ENCODE peak calls at places on chromosome 17, in five cellular contexts. I is body of pancreas, P is right lobe of liver, E is IMR-90, G is stomach. L is an unnamed sample.

GRCh38 chr17:27224526-27225315 is 69.2 kb upstream of the WSB1 start:
- DNase-seq in I (no peak), P (no peak), E (no peak), G (no peak), L (peak; percentile 51)

GRCh38 chr17:66836063-66837005 is 1.4 kb downstream of the CACNG5 start:
- DNase-seq in I (no peak), P (no peak), E (no peak), G (no peak), L (no peak)

GRCh38 chr17:66776999-66777688 is 57.8 kb upstream of the CACNG5 start:
- DNase-seq in I (no peak), P (no peak), E (peak; percentile 34), G (no peak), L (no peak)

GRCh38 chr17:38703742-38704644 is 1.1 kb upstream of the MLLT6 start:
- DNase-seq in I (peak; percentile 94), P (peak; percentile 84), E (no peak), G (peak; percentile 95), L (peak; percentile 90)

GRCh38 chr17:16464001-16464640 is 27.9 kb downstream of the LRRC75A start:
- DNase-seq in I (peak; percentile 36), P (no peak), E (no peak), G (no peak), L (no peak)

GRCh38 chr17:51035436-51035835 is 85.2 kb downstream of the SPAG9 start:
- DNase-seq in I (no peak), P (no peak), E (peak; percentile 91), G (no peak), L (no peak)

GRCh38 chr17:77959926-77960521 is 1.5 kb downstream of the TNRC6C start:
- DNase-seq in I (no peak), P (no peak), E (peak; percentile 60), G (no peak), L (no peak)

GRCh38 chr17:32610027-32610650 is 123.3 kb downstream of the CDK5R1 start:
- DNase-seq in I (no peak), P (no peak), E (no peak), G (no peak), L (no peak)

GRCh38 chr17:9768381-9768934 is 22.9 kb downstream of the DHRS7C start:
- DNase-seq in I (no peak), P (no peak), E (peak; percentile 16), G (no peak), L (no peak)

GRCh38 chr17:50210249-50211225 is 9.1 kb upstream of the COL1A1 start:
- DNase-seq in I (peak; percentile 34), P (no peak), E (peak; percentile 99), G (no peak), L (no peak)

GRCh38 chr17:66675273-66675990 is 159.5 kb upstream of the CACNG5 start:
- DNase-seq in I (no peak), P (no peak), E (no peak), G (no peak), L (no peak)

GRCh38 chr17:67051155-67051538 is 6.8 kb downstream of the CACNG1 start:
- DNase-seq in I (no peak), P (no peak), E (no peak), G (no peak), L (peak; percentile 11)

GRCh38 chr17:50923611-50924010 is 57.5 kb upstream of the TOB1 start:
- DNase-seq in I (no peak), P (no peak), E (no peak), G (no peak), L (no peak)

GRCh38 chr17:73956595-73957465 is 246.6 kb upstream of the RPL38 start:
- DNase-seq in I (peak; percentile 89), P (peak; percentile 56), E (no peak), G (peak; percentile 59), L (peak; percentile 42)

GRCh38 chr17:27544350-27545131 is 86.4 kb upstream of the LGALS9 start:
- DNase-seq in I (no peak), P (no peak), E (peak; percentile 63), G (no peak), L (no peak)

GRCh38 chr17:38603786-38604478 is 1.8 kb downstream of the SRCIN1 start:
- DNase-seq in I (no peak), P (no peak), E (no peak), G (no peak), L (no peak)

DNA sequence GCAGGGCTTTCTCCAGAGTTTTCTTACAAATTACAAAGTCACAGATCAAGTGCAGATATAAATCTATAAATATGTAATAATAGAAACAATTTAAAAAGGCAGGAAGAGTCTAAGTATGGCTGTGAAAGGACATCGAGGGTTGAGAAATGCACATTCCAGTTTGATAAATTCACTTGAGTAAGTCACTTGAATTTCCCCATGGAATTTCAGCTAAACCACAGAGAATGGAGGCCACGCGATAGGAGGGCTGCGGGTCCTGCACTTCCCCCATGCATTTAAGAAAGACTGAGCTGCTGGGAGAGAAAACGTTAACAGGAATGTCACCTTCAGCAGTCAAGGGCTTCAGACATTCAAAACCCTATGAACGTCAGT is 6.1 kb upstream of the MXRA7 start:
- DNase-seq in I (no peak), P (no peak), E (peak; percentile 93), G (no peak), L (no peak)
- H3K27me3 ChIP-seq in I (no peaks in the 10 kb centered on the region), P (no peaks in the 10 kb centered on the region), E (no peaks in the 10 kb centered on the region), G (no peaks in the 10 kb centered on the region), L (no peaks in the 10 kb centered on the region)

GRCh38 chr17:15257316-15257925 is 7.7 kb downstream of the PMP22 start:
- DNase-seq in I (peak; percentile 83), P (peak; percentile 78), E (peak; percentile 72), G (peak; percentile 76), L (peak; percentile 46)
- TF ChIP-seq POLR2A in I (no peak), P (no peak), E (no peak), G (no peak), L (no peak)

GRCh38 chr17:70879389-70879788 is 710.1 kb downstream of the KCNJ2 start:
- DNase-seq in I (no peak), P (no peak), E (peak; percentile 38), G (no peak), L (no peak)

GRCh38 chr17:70881093-70881492 is 711.8 kb downstream of the KCNJ2 start:
- DNase-seq in I (no peak), P (no peak), E (no peak), G (no peak), L (no peak)

GRCh38 chr17:70886648-70887047 is 717.3 kb downstream of the KCNJ2 start:
- DNase-seq in I (no peak), P (no peak), E (no peak), G (no peak), L (no peak)

GRCh38 chr17:70882504-70882903 is 713.2 kb downstream of the KCNJ2 start:
- DNase-seq in I (no peak), P (no peak), E (no peak), G (no peak), L (no peak)
- H3K9me3 ChIP-seq in I (no peaks in the 10 kb centered on the region), P (no peaks in the 10 kb centered on the region), E (no peaks in the 10 kb centered on the region), G (no peaks in the 10 kb centered on the region), L (no peaks in the 10 kb centered on the region)

GRCh38 chr17:56674401-56674925 is 81.0 kb downstream of the NOG start:
- DNase-seq in I (no peak), P (no peak), E (no peak), G (no peak), L (no peak)

GRCh38 chr17:56678249-56679144 is 85.0 kb downstream of the NOG start:
- DNase-seq in I (no peak), P (no peak), E (no peak), G (no peak), L (no peak)

GRCh38 chr17:56679148-56679766 is 85.8 kb downstream of the NOG start:
- DNase-seq in I (no peak), P (no peak), E (peak; percentile 56), G (no peak), L (no peak)

GRCh38 chr17:56675876-56676660 is 82.6 kb downstream of the NOG start:
- DNase-seq in I (no peak), P (no peak), E (no peak), G (no peak), L (no peak)

GRCh38 chr17:56676807-56677206 is 83.3 kb downstream of the NOG start:
- DNase-seq in I (no peak), P (no peak), E (no peak), G (no peak), L (no peak)
- H3K27me3 ChIP-seq in I (no peaks in the 10 kb centered on the region), P (peaks cover 3% of the 10 kb centered on the region), E (peaks cover 41% of the 10 kb centered on the region), G (peaks cover 66% of the 10 kb centered on the region), L (peaks cover 5% of the 10 kb centered on the region)

GRCh38 chr17:44217738-44218343 is 1.6 kb downstream of the UBTF start:
- DNase-seq in I (no peak), P (peak; percentile 52), E (no peak), G (no peak), L (peak; percentile 24)

GRCh38 chr17:44219636-44220210 is at the start of gene UBTF:
- DNase-seq in I (peak; percentile 76), P (peak; percentile 73), E (peak; percentile 45), G (peak; percentile 62), L (peak; percentile 69)

GRCh38 chr17:44219126-44219635 is 294 bp downstream of the UBTF start:
- DNase-seq in I (peak; percentile 74), P (peak; percentile 75), E (peak; percentile 65), G (peak; percentile 71), L (peak; percentile 82)

GRCh38 chr17:44216674-44217073 is 2.8 kb downstream of the UBTF start:
- DNase-seq in I (no peak), P (no peak), E (no peak), G (no peak), L (no peak)

GRCh38 chr17:44218344-44219125 is 940 bp downstream of the UBTF start:
- DNase-seq in I (peak; percentile 90), P (peak; percentile 94), E (peak; percentile 83), G (peak; percentile 91), L (peak; percentile 87)
- TF ChIP-seq POLR2A in I (no peak), P (no peak), E (peak; percentile 42), G (no peak), L (peak; percentile 37)

GRCh38 chr17:45747907-45748306 is 36.2 kb upstream of the CRHR1 start:
- DNase-seq in I (no peak), P (no peak), E (no peak), G (no peak), L (no peak)
- H3K9me3 ChIP-seq in I (no peaks in the 10 kb centered on the region), P (no peaks in the 10 kb centered on the region), E (no peaks in the 10 kb centered on the region), G (no peaks in the 10 kb centered on the region), L (no peaks in the 10 kb centered on the region)

GRCh38 chr17:48215583-48216139 is 108.1 kb downstream of the SNX11 start:
- DNase-seq in I (no peak), P (no peak), E (peak; percentile 28), G (no peak), L (no peak)
- H3K27me3 ChIP-seq in I (no peaks in the 10 kb centered on the region), P (no peaks in the 10 kb centered on the region), E (peaks cover 51% of the 10 kb centered on the region), G (peaks cover 14% of the 10 kb centered on the region), L (no peaks in the 10 kb centered on the region)